ENCODE peak calls at places on chromosome 3, in seven cellular contexts. One of them, this sample, is unnamed.

GRCh38 chr3:173690542-173690941 is 293.0 kb downstream of the NLGN1 start:
- DNase-seq in KG1: no peak
- DNase-seq in ELR: peak; percentile 22
- DNase-seq in nephron progenitor cell: no peak
- DNase-seq in aorta: no peak
- DNase-seq in M059J: peak; percentile 26
- DNase-seq in stimulated activated CD4-positive, alpha-beta T cell treated with anti-CD3 and anti-CD28 coated beads, Interleukin-2, amount 100 ng/mL, for 24 hours: no peak
- DNase-seq in this sample: no peak

GRCh38 chr3:126982125-126982521 is 792 bp upstream of the PLXNA1 start:
- DNase-seq in KG1: peak; percentile 47
- DNase-seq in ELR: peak; percentile 70
- DNase-seq in nephron progenitor cell: no peak
- DNase-seq in aorta: no peak
- DNase-seq in M059J: peak; percentile 67
- DNase-seq in stimulated activated CD4-positive, alpha-beta T cell treated with anti-CD3 and anti-CD28 coated beads, Interleukin-2, amount 100 ng/mL, for 24 hours: peak; percentile 64
- DNase-seq in this sample: no peak

GRCh38 chr3:143427626-143428025 is 308.1 kb downstream of the CHST2 start:
- DNase-seq in KG1: no peak
- DNase-seq in ELR: no peak
- DNase-seq in nephron progenitor cell: no peak
- DNase-seq in aorta: no peak
- DNase-seq in M059J: peak; percentile 14
- DNase-seq in stimulated activated CD4-positive, alpha-beta T cell treated with anti-CD3 and anti-CD28 coated beads, Interleukin-2, amount 100 ng/mL, for 24 hours: no peak
- DNase-seq in this sample: no peak

GRCh38 chr3:103813955-103814354 is 1379.1 kb downstream of the ZPLD1 start:
- DNase-seq in KG1: no peak
- DNase-seq in ELR: no peak
- DNase-seq in nephron progenitor cell: no peak
- DNase-seq in aorta: no peak
- DNase-seq in M059J: no peak
- DNase-seq in stimulated activated CD4-positive, alpha-beta T cell treated with anti-CD3 and anti-CD28 coated beads, Interleukin-2, amount 100 ng/mL, for 24 hours: no peak
- DNase-seq in this sample: no peak

GRCh38 chr3:149462653-149463052 is 11.8 kb upstream of the TM4SF4 start:
- DNase-seq in KG1: no peak
- DNase-seq in ELR: peak; percentile 49
- DNase-seq in nephron progenitor cell: no peak
- DNase-seq in aorta: no peak
- DNase-seq in M059J: peak; percentile 83
- DNase-seq in stimulated activated CD4-positive, alpha-beta T cell treated with anti-CD3 and anti-CD28 coated beads, Interleukin-2, amount 100 ng/mL, for 24 hours: no peak
- DNase-seq in this sample: peak; percentile 86

GRCh38 chr3:126692858-126693257 is 11.2 kb upstream of the CHCHD6 start:
- DNase-seq in KG1: no peak
- DNase-seq in ELR: no peak
- DNase-seq in nephron progenitor cell: no peak
- DNase-seq in aorta: no peak
- DNase-seq in M059J: no peak
- DNase-seq in stimulated activated CD4-positive, alpha-beta T cell treated with anti-CD3 and anti-CD28 coated beads, Interleukin-2, amount 100 ng/mL, for 24 hours: no peak
- DNase-seq in this sample: no peak

GRCh38 chr3:129003578-129004112 is 2.5 kb downstream of the EFCC1 start:
- DNase-seq in KG1: no peak
- DNase-seq in ELR: no peak
- DNase-seq in nephron progenitor cell: peak; percentile 37
- DNase-seq in aorta: no peak
- DNase-seq in M059J: no peak
- DNase-seq in stimulated activated CD4-positive, alpha-beta T cell treated with anti-CD3 and anti-CD28 coated beads, Interleukin-2, amount 100 ng/mL, for 24 hours: peak; percentile 57
- DNase-seq in this sample: peak; percentile 76

GRCh38 chr3:11678735-11679134 is 35.0 kb upstream of the VGLL4 start:
- DNase-seq in KG1: no peak
- DNase-seq in ELR: no peak
- DNase-seq in nephron progenitor cell: no peak
- DNase-seq in aorta: no peak
- DNase-seq in M059J: no peak
- DNase-seq in stimulated activated CD4-positive, alpha-beta T cell treated with anti-CD3 and anti-CD28 coated beads, Interleukin-2, amount 100 ng/mL, for 24 hours: no peak
- DNase-seq in this sample: no peak

GRCh38 chr3:127836004-127836882 is 13.9 kb upstream of the MGLL start:
- DNase-seq in KG1: no peak
- DNase-seq in ELR: no peak
- DNase-seq in nephron progenitor cell: no peak
- DNase-seq in aorta: no peak
- DNase-seq in M059J: no peak
- DNase-seq in stimulated activated CD4-positive, alpha-beta T cell treated with anti-CD3 and anti-CD28 coated beads, Interleukin-2, amount 100 ng/mL, for 24 hours: no peak
- DNase-seq in this sample: no peak

GRCh38 chr3:174023445-174023844 is 625.9 kb downstream of the NLGN1 start:
- DNase-seq in KG1: no peak
- DNase-seq in ELR: no peak
- DNase-seq in nephron progenitor cell: no peak
- DNase-seq in aorta: no peak
- DNase-seq in M059J: no peak
- DNase-seq in stimulated activated CD4-positive, alpha-beta T cell treated with anti-CD3 and anti-CD28 coated beads, Interleukin-2, amount 100 ng/mL, for 24 hours: no peak
- DNase-seq in this sample: no peak

GRCh38 chr3:153591566-153592221 is 429.7 kb downstream of the RAP2B start:
- DNase-seq in KG1: peak; percentile 25
- DNase-seq in ELR: peak; percentile 24
- DNase-seq in nephron progenitor cell: no peak
- DNase-seq in aorta: no peak
- DNase-seq in M059J: peak; percentile 13
- DNase-seq in stimulated activated CD4-positive, alpha-beta T cell treated with anti-CD3 and anti-CD28 coated beads, Interleukin-2, amount 100 ng/mL, for 24 hours: no peak
- DNase-seq in this sample: no peak

GRCh38 chr3:161393803-161394202 is 22.5 kb upstream of the SPTSSB start:
- DNase-seq in KG1: no peak
- DNase-seq in ELR: no peak
- DNase-seq in nephron progenitor cell: no peak
- DNase-seq in aorta: no peak
- DNase-seq in M059J: no peak
- DNase-seq in stimulated activated CD4-positive, alpha-beta T cell treated with anti-CD3 and anti-CD28 coated beads, Interleukin-2, amount 100 ng/mL, for 24 hours: no peak
- DNase-seq in this sample: no peak

GRCh38 chr3:196284396-196284795 is 3.1 kb downstream of the PCYT1A start:
- DNase-seq in KG1: no peak
- DNase-seq in ELR: no peak
- DNase-seq in nephron progenitor cell: no peak
- DNase-seq in aorta: no peak
- DNase-seq in M059J: no peak
- DNase-seq in stimulated activated CD4-positive, alpha-beta T cell treated with anti-CD3 and anti-CD28 coated beads, Interleukin-2, amount 100 ng/mL, for 24 hours: no peak
- DNase-seq in this sample: peak; percentile 88

GRCh38 chr3:114660808-114661207 is 367.0 kb downstream of the TIGIT start:
- DNase-seq in KG1: no peak
- DNase-seq in ELR: no peak
- DNase-seq in nephron progenitor cell: no peak
- DNase-seq in aorta: no peak
- DNase-seq in M059J: peak; percentile 87
- DNase-seq in stimulated activated CD4-positive, alpha-beta T cell treated with anti-CD3 and anti-CD28 coated beads, Interleukin-2, amount 100 ng/mL, for 24 hours: no peak
- DNase-seq in this sample: no peak

GRCh38 chr3:19436746-19437145 is 288.4 kb downstream of the KCNH8 start:
- DNase-seq in KG1: no peak
- DNase-seq in ELR: no peak
- DNase-seq in nephron progenitor cell: no peak
- DNase-seq in aorta: no peak
- DNase-seq in M059J: no peak
- DNase-seq in stimulated activated CD4-positive, alpha-beta T cell treated with anti-CD3 and anti-CD28 coated beads, Interleukin-2, amount 100 ng/mL, for 24 hours: no peak
- DNase-seq in this sample: no peak

This sample was measured in osteoblast.